ENCODE peak calls at places on chromosomes 7 and 10, in six cellular contexts. One of them, this sample, is unnamed. For H3K4me1, the result is how much of the 10 kb centered on the place peaks cover.

GRCh38 chr7:45179666-45180065 is 22.1 kb downstream of the RAMP3 start:
- DNase-seq in transverse colon: no peak
- DNase-seq in heart right ventricle: no peak
- DNase-seq in upper lobe of right lung: no peak
- DNase-seq in neural progenitor cell: no peak
- DNase-seq in Peyer's patch: no peak
- DNase-seq in this sample: no peak

GRCh38 chr7:148633761-148634160 is 43.2 kb downstream of the C7orf33 start:
- DNase-seq in transverse colon: no peak
- DNase-seq in upper lobe of right lung: no peak
- DNase-seq in Peyer's patch: no peak
- DNase-seq in heart right ventricle: no peak
- DNase-seq in neural progenitor cell: no peak
- DNase-seq in this sample: no peak

GRCh38 chr7:6576024-6576866 is 1.0 kb upstream of the ZDHHC4 start:
- DNase-seq in upper lobe of right lung: no peak
- DNase-seq in Peyer's patch: no peak
- DNase-seq in heart right ventricle: no peak
- DNase-seq in neural progenitor cell: no peak
- DNase-seq in transverse colon: no peak
- DNase-seq in this sample: no peak

GRCh38 chr10:111076191-111076681 is 593 bp upstream of the ADRA2A start:
- DNase-seq in Peyer's patch: peak
- DNase-seq in transverse colon: peak
- DNase-seq in heart right ventricle: peak
- DNase-seq in neural progenitor cell: peak
- DNase-seq in upper lobe of right lung: peak
- DNase-seq in this sample: no peak

GRCh38 chr7:13262929-13263530 is 575.6 kb downstream of the ARL4A start:
- DNase-seq in neural progenitor cell: peak
- DNase-seq in transverse colon: no peak
- DNase-seq in upper lobe of right lung: no peak
- DNase-seq in Peyer's patch: no peak
- DNase-seq in heart right ventricle: no peak
- DNase-seq in this sample: no peak

GRCh38 chr10:80191589-80192270 is 13.6 kb downstream of the ANXA11 start:
- DNase-seq in neural progenitor cell: no peak
- DNase-seq in Peyer's patch: peak
- DNase-seq in heart right ventricle: no peak
- DNase-seq in transverse colon: peak
- DNase-seq in upper lobe of right lung: no peak
- DNase-seq in this sample: peak

GRCh38 chr10:60594476-60595051 is 183.7 kb upstream of the CDK1 start:
- DNase-seq in upper lobe of right lung: no peak
- DNase-seq in Peyer's patch: no peak
- DNase-seq in neural progenitor cell: peak
- DNase-seq in heart right ventricle: no peak
- DNase-seq in transverse colon: no peak
- DNase-seq in this sample: no peak

GRCh38 chr10:112026438-112026837 is 157.1 kb downstream of the GPAM start:
- DNase-seq in neural progenitor cell: peak
- DNase-seq in transverse colon: no peak
- DNase-seq in Peyer's patch: no peak
- DNase-seq in heart right ventricle: no peak
- DNase-seq in upper lobe of right lung: no peak
- DNase-seq in this sample: no peak

GRCh38 chr10:44619975-44620374 is 235.1 kb upstream of the CXCL12 start:
- DNase-seq in Peyer's patch: no peak
- DNase-seq in heart right ventricle: no peak
- DNase-seq in transverse colon: no peak
- DNase-seq in neural progenitor cell: no peak
- DNase-seq in upper lobe of right lung: no peak
- DNase-seq in this sample: no peak

GRCh38 chr7:90766814-90767564 is 170.9 kb downstream of the CDK14 start:
- DNase-seq in upper lobe of right lung: no peak
- DNase-seq in Peyer's patch: peak
- DNase-seq in neural progenitor cell: peak
- DNase-seq in transverse colon: peak
- DNase-seq in heart right ventricle: peak
- DNase-seq in this sample: no peak

GRCh38 chr10:7171825-7172224 is 239.0 kb downstream of the SFMBT2 start:
- DNase-seq in transverse colon: no peak
- DNase-seq in heart right ventricle: no peak
- DNase-seq in neural progenitor cell: no peak
- DNase-seq in Peyer's patch: no peak
- DNase-seq in upper lobe of right lung: no peak
- DNase-seq in this sample: no peak

GRCh38 chr7:107960306-107960705 is 42.7 kb downstream of the LAMB1 start:
- DNase-seq in transverse colon: no peak
- DNase-seq in heart right ventricle: no peak
- DNase-seq in upper lobe of right lung: no peak
- DNase-seq in neural progenitor cell: no peak
- DNase-seq in Peyer's patch: no peak
- DNase-seq in this sample: no peak

GRCh38 chr10:53256623-53257022 is 484.0 kb upstream of the MBL2 start:
- DNase-seq in neural progenitor cell: no peak
- DNase-seq in heart right ventricle: no peak
- DNase-seq in transverse colon: no peak
- DNase-seq in upper lobe of right lung: no peak
- DNase-seq in Peyer's patch: no peak
- DNase-seq in this sample: no peak

GRCh38 chr7:19213746-19214145 is 68.5 kb upstream of the FERD3L start:
- DNase-seq in neural progenitor cell: no peak
- DNase-seq in Peyer's patch: no peak
- DNase-seq in transverse colon: no peak
- DNase-seq in upper lobe of right lung: no peak
- DNase-seq in heart right ventricle: no peak
- DNase-seq in this sample: no peak

GRCh38 chr7:26891400-26892355 is 27.3 kb upstream of the SKAP2 start:
- DNase-seq in neural progenitor cell: no peak
- DNase-seq in Peyer's patch: no peak
- DNase-seq in heart right ventricle: no peak
- DNase-seq in transverse colon: no peak
- DNase-seq in upper lobe of right lung: no peak
- DNase-seq in this sample: no peak

GRCh38 chr7:38086857-38087256 is 91.2 kb upstream of the STARD3NL start:
- DNase-seq in transverse colon: no peak
- DNase-seq in Peyer's patch: no peak
- DNase-seq in heart right ventricle: no peak
- DNase-seq in upper lobe of right lung: no peak
- DNase-seq in neural progenitor cell: no peak
- DNase-seq in this sample: no peak

GRCh38 chr7:119065966-119066365 is 841.5 kb downstream of the ANKRD7 start:
- DNase-seq in Peyer's patch: no peak
- DNase-seq in transverse colon: no peak
- DNase-seq in heart right ventricle: no peak
- DNase-seq in neural progenitor cell: no peak
- DNase-seq in upper lobe of right lung: no peak
- DNase-seq in this sample: no peak

GRCh38 chr10:29160110-29160669 is 128.7 kb upstream of the LYZL1 start:
- DNase-seq in upper lobe of right lung: no peak
- DNase-seq in Peyer's patch: no peak
- DNase-seq in transverse colon: no peak
- DNase-seq in neural progenitor cell: no peak
- DNase-seq in heart right ventricle: no peak
- DNase-seq in this sample: no peak

GRCh38 chr7:114979388-114979787 is 57.5 kb downstream of the MDFIC start:
- DNase-seq in neural progenitor cell: no peak
- DNase-seq in Peyer's patch: no peak
- DNase-seq in heart right ventricle: peak
- DNase-seq in upper lobe of right lung: no peak
- DNase-seq in transverse colon: no peak
- DNase-seq in this sample: peak
- TF ChIP-seq CTCF in neural progenitor cell: no peak
- TF ChIP-seq CTCF in Peyer's patch: no peak
- TF ChIP-seq CTCF in heart right ventricle: no peak
- TF ChIP-seq CTCF in upper lobe of right lung: no peak
- TF ChIP-seq CTCF in transverse colon: no peak
- TF ChIP-seq CTCF in this sample: no peak

GRCh38 chr7:122307228-122307619 is 2.7 kb upstream of the FEZF1 start:
- DNase-seq in neural progenitor cell: peak
- DNase-seq in Peyer's patch: no peak
- DNase-seq in heart right ventricle: no peak
- DNase-seq in transverse colon: no peak
- DNase-seq in upper lobe of right lung: no peak
- DNase-seq in this sample: no peak
- H3K4me1 ChIP-seq in neural progenitor cell: under half
- H3K4me1 ChIP-seq in Peyer's patch: under half
- H3K4me1 ChIP-seq in heart right ventricle: under half
- H3K4me1 ChIP-seq in transverse colon: under half
- H3K4me1 ChIP-seq in upper lobe of right lung: under half
- H3K4me1 ChIP-seq in this sample: under half

DNA sequence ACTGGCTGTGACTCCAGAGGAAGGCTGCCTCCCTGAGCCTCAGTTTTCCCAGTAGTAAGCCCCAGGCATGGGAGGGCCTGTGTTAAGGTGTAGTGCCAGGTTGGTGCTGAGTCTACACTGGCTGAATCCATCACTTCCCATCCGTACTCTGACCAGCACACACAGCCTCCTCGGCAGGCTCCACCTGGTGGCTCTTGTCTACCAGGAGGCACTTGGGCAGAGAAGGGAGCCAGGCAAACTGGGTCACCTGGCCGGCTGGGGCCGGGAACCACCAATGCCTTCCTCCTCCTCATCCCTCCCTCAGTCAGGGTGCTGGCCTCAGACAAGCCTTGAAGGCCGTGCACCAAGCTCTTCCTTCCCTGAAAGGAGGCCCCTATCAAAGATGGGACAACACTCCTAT is 75.7 kb downstream of the CHST15 start:
- DNase-seq in neural progenitor cell: no peak
- DNase-seq in heart right ventricle: no peak
- DNase-seq in Peyer's patch: no peak
- DNase-seq in transverse colon: no peak
- DNase-seq in upper lobe of right lung: no peak
- DNase-seq in this sample: no peak
- TF ChIP-seq CTCF in neural progenitor cell: no peak
- TF ChIP-seq CTCF in heart right ventricle: no peak
- TF ChIP-seq CTCF in Peyer's patch: no peak
- TF ChIP-seq CTCF in transverse colon: no peak
- TF ChIP-seq CTCF in upper lobe of right lung: no peak
- TF ChIP-seq CTCF in this sample: no peak

GRCh38 chr10:25080880-25081581 is 64.6 kb downstream of the THNSL1 start:
- DNase-seq in heart right ventricle: peak
- DNase-seq in Peyer's patch: peak
- DNase-seq in upper lobe of right lung: peak
- DNase-seq in neural progenitor cell: peak
- DNase-seq in transverse colon: peak
- DNase-seq in this sample: peak
- H3K4me1 ChIP-seq in heart right ventricle: under half
- H3K4me1 ChIP-seq in Peyer's patch: under half
- H3K4me1 ChIP-seq in upper lobe of right lung: under half
- H3K4me1 ChIP-seq in neural progenitor cell: under half
- H3K4me1 ChIP-seq in transverse colon: under half
- H3K4me1 ChIP-seq in this sample: under half

GRCh38 chr10:9681655-9682054 is 1336.0 kb upstream of the CELF2 start:
- DNase-seq in heart right ventricle: no peak
- DNase-seq in neural progenitor cell: no peak
- DNase-seq in Peyer's patch: no peak
- DNase-seq in transverse colon: no peak
- DNase-seq in upper lobe of right lung: no peak
- DNase-seq in this sample: no peak
- TF ChIP-seq CTCF in heart right ventricle: no peak
- TF ChIP-seq CTCF in neural progenitor cell: no peak
- TF ChIP-seq CTCF in Peyer's patch: no peak
- TF ChIP-seq CTCF in transverse colon: no peak
- TF ChIP-seq CTCF in upper lobe of right lung: no peak
- TF ChIP-seq CTCF in this sample: no peak